ENCODE peak calls at places on chromosomes 11 and 22, in five cellular contexts. Z is adrenal gland, E is stomach, F is body of pancreas, J is tibial nerve. Y is an unnamed sample.
A peak's percentile ranks its signal among the peaks of the same experiment; 100 is the strongest.

GRCh38 chr22:42701694-42702093 is 19.0 kb downstream of the A4GALT start:
- DNase-seq in J (no peak), Z (no peak), E (no peak), F (no peak), Y (no peak)

GRCh38 chr11:125262825-125263218 is 98.3 kb downstream of the PKNOX2 start:
- DNase-seq in J (peak; percentile 19), F (no peak), E (no peak), Z (no peak), Y (no peak)

GRCh38 chr11:128738942-128739341 is 45.1 kb downstream of the FLI1 start:
- DNase-seq in E (no peak), Z (no peak), J (no peak), F (no peak), Y (no peak)

GRCh38 chr11:95104121-95104830 is 14.6 kb downstream of the ENDOD1 start:
- DNase-seq in F (no peak), Z (no peak), E (no peak), J (no peak), Y (no peak)

GRCh38 chr11:3203221-3204043 is 15.2 kb downstream of the MRGPRG start:
- DNase-seq in Z (no peak), J (no peak), F (peak; percentile 45), E (no peak), Y (no peak)

GRCh38 chr22:32619614-32620426 is 145.2 kb downstream of the FBXO7 start:
- DNase-seq in J (peak; percentile 54), E (no peak), F (peak; percentile 54), Z (no peak), Y (no peak)

GRCh38 chr11:69996451-69996850 is 81.7 kb upstream of the ANO1 start:
- DNase-seq in E (no peak), Z (no peak), J (no peak), F (no peak), Y (no peak)

GRCh38 chr11:107576497-107577086 is 11.1 kb upstream of the ALKBH8 start:
- DNase-seq in E (peak; percentile 58), Z (peak; percentile 55), F (peak; percentile 48), J (peak; percentile 43), Y (no peak)

GRCh38 chr11:27926056-27926455 is 181.9 kb downstream of the KIF18A start:
- DNase-seq in F (no peak), E (no peak), Z (no peak), J (no peak), Y (no peak)

GRCh38 chr22:43923191-43923590 is 414 bp upstream of the PNPLA3 start:
- DNase-seq in E (no peak), F (no peak), J (no peak), Z (no peak), Y (no peak)

GRCh38 chr22:38513063-38513462 is 7.0 kb upstream of the DDX17 start:
- DNase-seq in J (no peak), E (no peak), F (no peak), Z (no peak), Y (no peak)

GRCh38 chr11:93611836-93612677 is 49.4 kb upstream of the CEP295 start:
- DNase-seq in Z (no peak), E (peak; percentile 73), F (peak; percentile 50), J (no peak), Y (no peak)

DNA sequence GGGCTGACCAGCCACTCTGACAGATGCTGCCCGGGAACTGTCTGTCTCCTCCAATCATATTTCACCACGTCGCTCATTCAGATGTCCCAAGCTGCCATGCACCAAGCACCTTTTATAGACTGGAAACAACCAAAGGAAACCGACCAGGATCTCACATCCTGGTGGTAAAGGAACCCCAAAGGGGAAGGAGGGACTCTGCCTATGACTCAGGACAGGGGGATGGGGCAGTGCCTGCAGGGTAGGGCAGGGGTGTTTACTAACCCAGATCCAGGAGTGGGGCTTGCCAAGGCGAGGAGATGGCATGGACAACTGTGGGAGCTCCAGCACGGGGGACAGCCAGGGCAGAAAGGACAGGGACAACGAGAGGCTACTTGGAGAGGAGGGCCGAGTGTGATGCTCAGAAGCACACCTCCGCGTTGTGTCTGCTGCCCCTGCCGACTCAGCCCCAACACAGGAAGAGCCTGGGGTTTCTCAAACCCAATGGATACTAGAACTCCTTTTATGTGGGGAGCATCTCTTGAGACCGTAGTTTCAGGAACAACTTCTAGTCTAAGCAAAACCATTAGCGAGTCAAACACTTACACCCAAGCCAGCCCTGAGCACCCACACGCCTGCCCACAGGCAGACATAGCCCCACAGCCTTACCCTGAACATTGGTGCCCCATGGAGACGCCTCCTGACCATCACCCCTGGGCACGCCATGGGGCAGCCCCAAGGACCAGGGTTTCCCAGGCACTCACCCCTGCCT is 4.0 kb downstream of the PRODH start:
- DNase-seq in Z (no peak), E (no peak), F (no peak), J (no peak), Y (no peak)
- TF ChIP-seq POLR2A in Z (no peak), E (no peak), F (no peak), J (no peak), Y (no peak)

DNA sequence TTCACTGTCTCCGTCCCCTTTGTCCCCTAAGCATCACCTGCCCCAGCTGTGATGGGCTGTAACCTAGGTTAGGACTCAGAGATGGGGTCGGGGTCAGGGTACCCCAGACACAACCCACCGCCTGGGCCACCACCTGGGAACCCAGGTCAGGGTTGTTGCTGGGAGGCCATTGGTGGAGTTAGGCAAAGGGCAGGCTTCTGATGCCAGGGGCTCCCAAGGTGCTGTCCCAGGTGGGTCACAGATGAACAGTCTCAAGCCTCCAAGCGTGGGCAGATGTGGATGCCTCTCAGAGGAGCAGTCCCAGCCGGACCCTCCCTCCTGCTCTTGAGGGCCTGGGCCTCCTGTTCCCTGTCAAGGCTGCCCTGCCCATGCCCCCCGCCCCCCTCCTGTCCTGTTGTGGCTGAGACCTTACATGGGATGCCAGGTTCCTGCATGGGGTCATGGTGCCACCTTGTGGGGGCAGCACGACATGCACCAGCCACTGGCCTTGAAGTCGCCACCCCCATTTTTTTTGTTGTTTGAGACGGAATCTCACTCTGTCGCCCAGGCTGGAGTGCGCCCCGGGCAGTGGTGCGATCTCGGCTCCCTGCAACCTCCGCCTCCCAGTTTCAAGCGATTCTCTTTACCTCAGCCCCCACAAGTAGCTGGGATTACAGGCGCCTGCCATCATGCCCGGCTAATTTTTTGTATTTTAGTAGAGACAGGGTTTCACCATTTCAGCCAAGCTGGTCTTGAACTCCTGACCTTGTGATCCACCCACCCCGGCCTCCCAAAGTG is 12.1 kb downstream of the GATD1 start:
- DNase-seq in F (peak; percentile 69), Z (peak; percentile 53), J (no peak), E (peak; percentile 63), Y (no peak)
- TF ChIP-seq POLR2A in F (no peak), Z (no peak), J (no peak), E (no peak), Y (no peak)

GRCh38 chr11:114090976-114091375 is 31.5 kb downstream of the ZBTB16 start:
- DNase-seq in E (no peak), F (no peak), Z (no peak), J (no peak), Y (no peak)

GRCh38 chr11:114090225-114090624 is 30.7 kb downstream of the ZBTB16 start:
- DNase-seq in F (no peak), E (no peak), Z (no peak), J (no peak), Y (no peak)

GRCh38 chr11:114088836-114089235 is 29.3 kb downstream of the ZBTB16 start:
- DNase-seq in E (no peak), J (no peak), F (no peak), Z (no peak), Y (no peak)

GRCh38 chr11:114088216-114088615 is 28.7 kb downstream of the ZBTB16 start:
- DNase-seq in F (no peak), Z (no peak), J (no peak), E (no peak), Y (no peak)

DNA sequence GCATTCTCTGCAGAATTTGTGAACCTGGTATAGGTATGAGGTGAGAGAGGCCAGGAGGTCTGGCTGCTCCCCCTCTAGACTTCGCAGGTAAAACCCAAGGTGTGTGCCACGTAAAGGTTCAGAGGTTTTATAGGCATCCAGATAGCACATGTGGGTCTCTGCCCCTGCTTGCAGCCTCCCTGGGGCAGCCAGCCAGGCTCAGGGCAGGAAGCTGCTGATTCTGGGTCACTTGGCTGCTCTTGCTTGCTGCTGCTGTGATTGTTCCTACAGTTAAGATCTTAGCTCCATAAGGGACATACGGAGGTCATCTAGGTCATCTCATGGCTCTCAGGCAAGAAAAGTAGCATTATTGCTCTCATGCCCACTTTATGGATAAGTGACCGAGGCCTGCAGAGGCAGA is 30.2 kb downstream of the ZBTB16 start:
- DNase-seq in Z (no peak), E (no peak), F (peak; percentile 58), J (no peak), Y (no peak)
- TF ChIP-seq POLR2A in Z (no peak), E (no peak), F (no peak), J (no peak), Y (no peak)

DNA sequence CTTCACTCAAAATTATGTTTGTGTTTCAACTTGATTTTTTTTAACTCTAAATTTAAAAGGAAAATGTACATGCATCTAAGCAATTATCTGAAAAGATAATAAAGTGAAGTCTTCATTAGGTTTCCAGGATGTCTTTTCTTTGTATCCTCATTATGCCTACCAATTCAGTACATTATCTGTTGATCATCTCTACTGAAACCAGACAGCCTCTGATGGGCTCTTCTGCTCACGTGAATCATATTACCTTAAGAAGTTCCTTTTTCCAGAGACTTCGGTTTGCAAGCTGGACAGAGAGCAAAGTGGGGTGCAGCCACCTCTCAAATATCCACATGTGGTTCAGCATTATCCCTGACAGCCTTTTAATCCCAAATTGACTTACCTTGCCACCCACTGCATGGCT is 158.4 kb downstream of the CADM1 start:
- DNase-seq in Z (no peak), E (no peak), J (no peak), F (no peak), Y (no peak)
- TF ChIP-seq POLR2A in Z (no peak), E (no peak), J (no peak), F (no peak), Y (no peak)

DNA sequence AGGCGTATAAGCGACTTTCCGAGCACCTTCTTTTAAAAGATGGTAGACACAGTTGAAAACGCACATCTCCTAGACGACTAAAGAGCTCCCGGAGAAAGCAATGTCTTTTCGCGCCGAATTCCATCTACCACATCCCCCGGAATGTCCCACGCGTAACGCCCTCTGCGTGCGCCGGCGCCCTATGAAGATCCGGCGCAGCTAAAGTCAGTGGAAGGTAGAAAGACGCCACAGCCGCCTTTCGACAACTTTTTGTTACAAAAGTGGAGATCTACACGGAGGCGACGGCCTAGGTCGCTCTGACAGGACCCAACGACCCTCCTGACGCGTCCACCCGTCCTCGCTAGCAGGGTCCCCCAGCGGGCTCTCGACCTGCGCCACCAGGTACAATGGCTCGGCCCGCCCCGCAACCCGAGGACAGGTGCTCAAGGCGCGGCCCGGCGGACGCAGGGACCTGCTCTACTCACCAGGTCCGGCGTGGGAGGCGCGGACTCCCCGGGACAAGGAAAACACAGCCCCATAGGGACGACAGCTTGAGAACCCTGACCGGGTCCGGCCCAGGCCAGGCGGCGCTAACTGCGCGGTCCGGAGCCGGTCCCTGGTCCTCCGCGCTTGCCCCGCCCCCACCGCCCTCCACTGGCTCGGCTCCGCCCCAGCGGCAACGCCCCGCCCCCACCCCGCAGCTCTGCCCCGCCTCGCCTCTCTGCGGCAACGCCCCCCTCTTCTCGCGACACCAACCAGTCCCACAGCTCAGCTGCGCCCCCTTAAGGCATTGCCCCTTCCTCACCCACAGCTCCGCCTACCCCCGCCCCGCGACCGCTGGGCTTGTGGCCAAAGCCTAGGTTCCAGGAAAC is at the start of gene SVIP:
- DNase-seq in E (peak; percentile 98), Z (peak; percentile 96), F (peak; percentile 99), J (peak; percentile 83), Y (peak; percentile 76)
- TF ChIP-seq POLR2A in E (no peak), Z (peak; percentile 81), F (peak; percentile 87), J (peak; percentile 86), Y (peak; percentile 74)